ENCODE peak calls at places on chromosomes 12 and 14, in five cellular contexts. One of them, this sample, is unnamed.

GRCh38 chr12:96195845-96196451 is 1.8 kb downstream of the ELK3 start:
- DNase-seq in right cardiac atrium: peak
- DNase-seq in GM06990: no peak
- DNase-seq in CD4-positive, CD25-positive, alpha-beta regulatory T cell: peak
- DNase-seq in Panc1: no peak
- DNase-seq in this sample: no peak

GRCh38 chr12:125451408-125451807 is 386.2 kb downstream of the AACS start:
- DNase-seq in right cardiac atrium: no peak
- DNase-seq in CD4-positive, CD25-positive, alpha-beta regulatory T cell: no peak
- DNase-seq in GM06990: no peak
- DNase-seq in Panc1: no peak
- DNase-seq in this sample: no peak

GRCh38 chr12:69993433-69993832 is 168.4 kb downstream of the MYRFL start:
- DNase-seq in Panc1: no peak
- DNase-seq in right cardiac atrium: no peak
- DNase-seq in GM06990: no peak
- DNase-seq in CD4-positive, CD25-positive, alpha-beta regulatory T cell: no peak
- DNase-seq in this sample: no peak

GRCh38 chr14:76784881-76785280 is 23.6 kb downstream of the VASH1 start:
- DNase-seq in right cardiac atrium: peak
- DNase-seq in CD4-positive, CD25-positive, alpha-beta regulatory T cell: peak
- DNase-seq in Panc1: no peak
- DNase-seq in GM06990: no peak
- DNase-seq in this sample: peak

GRCh38 chr14:94355191-94355794 is 32.2 kb upstream of the SERPINA6 start:
- DNase-seq in Panc1: no peak
- DNase-seq in CD4-positive, CD25-positive, alpha-beta regulatory T cell: no peak
- DNase-seq in GM06990: peak
- DNase-seq in right cardiac atrium: peak
- DNase-seq in this sample: peak

GRCh38 chr14:85197976-85198375 is 332.0 kb upstream of the FLRT2 start:
- DNase-seq in right cardiac atrium: no peak
- DNase-seq in CD4-positive, CD25-positive, alpha-beta regulatory T cell: no peak
- DNase-seq in GM06990: no peak
- DNase-seq in Panc1: no peak
- DNase-seq in this sample: no peak

GRCh38 chr12:64009321-64010068 is 165.0 kb downstream of the SRGAP1 start:
- DNase-seq in CD4-positive, CD25-positive, alpha-beta regulatory T cell: no peak
- DNase-seq in GM06990: no peak
- DNase-seq in right cardiac atrium: no peak
- DNase-seq in Panc1: no peak
- DNase-seq in this sample: no peak

GRCh38 chr14:95143813-95144620 is 13.3 kb downstream of the DICER1 start:
- DNase-seq in Panc1: no peak
- DNase-seq in CD4-positive, CD25-positive, alpha-beta regulatory T cell: no peak
- DNase-seq in GM06990: no peak
- DNase-seq in right cardiac atrium: no peak
- DNase-seq in this sample: no peak

GRCh38 chr12:19978193-19978592 is 390.1 kb upstream of the PDE3A start:
- DNase-seq in Panc1: no peak
- DNase-seq in CD4-positive, CD25-positive, alpha-beta regulatory T cell: no peak
- DNase-seq in right cardiac atrium: no peak
- DNase-seq in GM06990: no peak
- DNase-seq in this sample: no peak

GRCh38 chr12:52132754-52133161 is 53.3 kb downstream of the SMIM41 start:
- DNase-seq in right cardiac atrium: no peak
- DNase-seq in GM06990: no peak
- DNase-seq in CD4-positive, CD25-positive, alpha-beta regulatory T cell: no peak
- DNase-seq in Panc1: no peak
- DNase-seq in this sample: no peak

GRCh38 chr14:80003138-80003537 is 208.2 kb downstream of the DIO2 start:
- DNase-seq in right cardiac atrium: no peak
- DNase-seq in CD4-positive, CD25-positive, alpha-beta regulatory T cell: no peak
- DNase-seq in GM06990: no peak
- DNase-seq in Panc1: peak
- DNase-seq in this sample: no peak

GRCh38 chr14:101004954-101005353 is 101.4 kb upstream of the RTL1 start:
- DNase-seq in Panc1: no peak
- DNase-seq in GM06990: no peak
- DNase-seq in CD4-positive, CD25-positive, alpha-beta regulatory T cell: no peak
- DNase-seq in right cardiac atrium: no peak
- DNase-seq in this sample: no peak

GRCh38 chr14:58082491-58083098 is 69.4 kb downstream of the ARMH4 start:
- DNase-seq in CD4-positive, CD25-positive, alpha-beta regulatory T cell: no peak
- DNase-seq in right cardiac atrium: no peak
- DNase-seq in GM06990: no peak
- DNase-seq in Panc1: no peak
- DNase-seq in this sample: no peak

GRCh38 chr12:64036414-64036813 is 185.7 kb downstream of the KICS2 start:
- DNase-seq in right cardiac atrium: no peak
- DNase-seq in Panc1: no peak
- DNase-seq in GM06990: no peak
- DNase-seq in CD4-positive, CD25-positive, alpha-beta regulatory T cell: no peak
- DNase-seq in this sample: no peak

GRCh38 chr12:123847876-123848275 is 85.8 kb downstream of the DNAH10 start:
- DNase-seq in Panc1: no peak
- DNase-seq in right cardiac atrium: no peak
- DNase-seq in CD4-positive, CD25-positive, alpha-beta regulatory T cell: no peak
- DNase-seq in GM06990: no peak
- DNase-seq in this sample: no peak

GRCh38 chr14:99575043-99576023 is 28.7 kb downstream of the CCDC85C start:
- DNase-seq in GM06990: no peak
- DNase-seq in Panc1: no peak
- DNase-seq in CD4-positive, CD25-positive, alpha-beta regulatory T cell: no peak
- DNase-seq in right cardiac atrium: peak
- DNase-seq in this sample: peak

GRCh38 chr12:70176290-70176689 is 66.9 kb upstream of the CNOT2 start:
- DNase-seq in GM06990: no peak
- DNase-seq in Panc1: no peak
- DNase-seq in CD4-positive, CD25-positive, alpha-beta regulatory T cell: no peak
- DNase-seq in right cardiac atrium: no peak
- DNase-seq in this sample: no peak

GRCh38 chr12:100995201-100995600 is 200.6 kb downstream of the ANO4 start:
- DNase-seq in CD4-positive, CD25-positive, alpha-beta regulatory T cell: no peak
- DNase-seq in GM06990: peak
- DNase-seq in right cardiac atrium: no peak
- DNase-seq in Panc1: no peak
- DNase-seq in this sample: no peak

GRCh38 chr14:77041837-77042557 is 13.5 kb upstream of the IRF2BPL start:
- DNase-seq in right cardiac atrium: no peak
- DNase-seq in CD4-positive, CD25-positive, alpha-beta regulatory T cell: no peak
- DNase-seq in Panc1: no peak
- DNase-seq in GM06990: no peak
- DNase-seq in this sample: no peak

GRCh38 chr12:124506832-124507153 is 60.6 kb downstream of the NCOR2 start:
- DNase-seq in Panc1: no peak
- DNase-seq in CD4-positive, CD25-positive, alpha-beta regulatory T cell: no peak
- DNase-seq in GM06990: no peak
- DNase-seq in right cardiac atrium: no peak
- DNase-seq in this sample: no peak

GRCh38 chr14:101020971-101021370 is 117.4 kb upstream of the RTL1 start:
- DNase-seq in right cardiac atrium: no peak
- DNase-seq in Panc1: no peak
- DNase-seq in GM06990: no peak
- DNase-seq in CD4-positive, CD25-positive, alpha-beta regulatory T cell: no peak
- DNase-seq in this sample: peak

GRCh38 chr12:75892779-75893408 is 138.7 kb downstream of the PHLDA1 start:
- DNase-seq in CD4-positive, CD25-positive, alpha-beta regulatory T cell: no peak
- DNase-seq in right cardiac atrium: no peak
- DNase-seq in Panc1: no peak
- DNase-seq in GM06990: no peak
- DNase-seq in this sample: no peak

GRCh38 chr12:65739606-65740005 is 84.7 kb upstream of the HMGA2 start:
- DNase-seq in GM06990: no peak
- DNase-seq in CD4-positive, CD25-positive, alpha-beta regulatory T cell: no peak
- DNase-seq in right cardiac atrium: no peak
- DNase-seq in Panc1: no peak
- DNase-seq in this sample: no peak

GRCh38 chr12:65742481-65742971 is 81.8 kb upstream of the HMGA2 start:
- DNase-seq in Panc1: no peak
- DNase-seq in CD4-positive, CD25-positive, alpha-beta regulatory T cell: no peak
- DNase-seq in GM06990: no peak
- DNase-seq in right cardiac atrium: peak
- DNase-seq in this sample: no peak

GRCh38 chr12:65740873-65741600 is 83.2 kb upstream of the HMGA2 start:
- DNase-seq in GM06990: peak
- DNase-seq in Panc1: peak
- DNase-seq in right cardiac atrium: peak
- DNase-seq in CD4-positive, CD25-positive, alpha-beta regulatory T cell: no peak
- DNase-seq in this sample: peak

GRCh38 chr12:65741662-65742480 is 82.4 kb upstream of the HMGA2 start:
- DNase-seq in right cardiac atrium: peak
- DNase-seq in GM06990: peak
- DNase-seq in CD4-positive, CD25-positive, alpha-beta regulatory T cell: no peak
- DNase-seq in Panc1: no peak
- DNase-seq in this sample: no peak

DNA sequence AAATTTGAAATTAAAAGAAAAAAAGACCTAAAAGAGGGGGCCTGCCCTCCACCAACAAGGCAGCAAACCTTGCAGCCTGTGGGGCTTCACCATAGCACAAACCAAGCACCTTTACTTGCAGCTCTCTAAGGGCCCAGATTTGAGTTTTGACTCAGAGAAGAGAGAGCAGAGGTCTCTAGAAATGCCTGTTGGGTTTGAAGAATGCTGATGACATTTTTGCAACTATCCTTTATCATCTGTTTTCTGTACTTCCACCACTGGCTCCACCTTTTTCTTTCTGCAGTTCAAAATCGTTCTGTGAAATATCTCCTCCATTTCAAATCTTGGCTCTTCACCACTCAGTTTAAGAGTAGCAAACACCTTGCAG is 83.8 kb upstream of the HMGA2 start:
- DNase-seq in right cardiac atrium: no peak
- DNase-seq in GM06990: no peak
- DNase-seq in Panc1: peak
- DNase-seq in CD4-positive, CD25-positive, alpha-beta regulatory T cell: no peak
- DNase-seq in this sample: no peak
- H3K4me3 ChIP-seq in right cardiac atrium: no peak
- H3K4me3 ChIP-seq in GM06990: no peak
- H3K4me3 ChIP-seq in Panc1: peak
- H3K4me3 ChIP-seq in CD4-positive, CD25-positive, alpha-beta regulatory T cell: no peak
- H3K4me3 ChIP-seq in this sample: no peak

DNA sequence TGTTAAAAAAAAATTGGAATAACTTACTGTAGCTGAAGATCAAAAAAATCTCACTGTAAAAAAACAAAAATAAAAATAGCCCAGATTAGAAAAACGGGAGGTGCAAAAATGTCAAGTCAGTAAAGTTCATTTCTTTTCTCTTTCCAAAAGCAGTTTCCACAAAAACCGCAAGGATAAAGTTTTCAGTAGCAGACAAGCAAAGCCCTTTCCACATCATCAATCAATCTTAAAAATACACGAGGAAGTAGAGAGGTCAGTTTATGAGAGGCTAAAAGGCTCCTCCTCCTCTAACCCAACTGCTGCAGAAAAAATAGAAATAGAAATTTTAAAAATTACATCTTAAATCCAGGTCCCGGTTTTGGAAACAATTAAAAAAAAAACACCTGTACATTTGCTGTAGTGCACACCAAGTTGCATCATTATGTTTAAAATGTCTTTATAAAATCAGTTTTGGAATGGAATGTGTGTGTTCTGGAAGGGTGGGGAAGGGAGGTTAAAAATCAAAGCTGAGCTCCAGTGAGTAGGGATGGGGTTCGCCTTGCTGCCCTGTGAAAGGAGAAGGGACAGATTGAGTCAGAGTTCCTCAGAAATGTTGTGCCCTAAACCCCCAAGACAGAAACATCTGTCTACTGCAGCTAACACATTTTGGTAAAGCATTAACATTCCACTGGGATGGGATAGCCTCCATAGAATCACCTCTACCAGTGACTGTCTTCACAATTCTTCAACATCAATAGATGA is 5.8 kb downstream of the HNRNPC start:
- DNase-seq in GM06990: no peak
- DNase-seq in Panc1: no peak
- DNase-seq in right cardiac atrium: no peak
- DNase-seq in CD4-positive, CD25-positive, alpha-beta regulatory T cell: no peak
- DNase-seq in this sample: no peak
- H3K4me3 ChIP-seq in GM06990: peak
- H3K4me3 ChIP-seq in Panc1: peak
- H3K4me3 ChIP-seq in right cardiac atrium: no peak
- H3K4me3 ChIP-seq in CD4-positive, CD25-positive, alpha-beta regulatory T cell: peak
- H3K4me3 ChIP-seq in this sample: no peak

DNA sequence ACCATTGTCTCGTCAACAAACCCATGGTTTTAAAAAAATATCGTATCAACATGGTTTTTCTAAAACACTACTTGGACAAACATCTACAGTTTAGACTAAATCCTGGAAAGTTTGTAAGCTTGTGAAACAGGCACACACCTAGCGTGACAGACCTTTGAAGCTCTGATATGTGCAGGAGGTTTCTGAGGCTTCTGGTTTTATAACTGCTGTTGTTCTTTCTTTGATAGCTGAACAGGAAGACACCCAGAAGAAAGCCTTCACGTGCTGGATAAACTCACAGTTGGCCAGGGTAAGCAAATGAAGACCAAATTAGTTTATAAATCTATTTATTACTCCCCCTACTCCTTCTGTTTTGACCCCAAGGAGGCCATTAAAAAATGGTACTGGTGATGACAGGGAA is 87.6 kb downstream of the SYNE2 start:
- DNase-seq in right cardiac atrium: no peak
- DNase-seq in GM06990: no peak
- DNase-seq in CD4-positive, CD25-positive, alpha-beta regulatory T cell: no peak
- DNase-seq in Panc1: no peak
- DNase-seq in this sample: no peak
- H3K4me3 ChIP-seq in right cardiac atrium: no peak
- H3K4me3 ChIP-seq in GM06990: no peak
- H3K4me3 ChIP-seq in CD4-positive, CD25-positive, alpha-beta regulatory T cell: peak
- H3K4me3 ChIP-seq in Panc1: no peak
- H3K4me3 ChIP-seq in this sample: no peak

DNA sequence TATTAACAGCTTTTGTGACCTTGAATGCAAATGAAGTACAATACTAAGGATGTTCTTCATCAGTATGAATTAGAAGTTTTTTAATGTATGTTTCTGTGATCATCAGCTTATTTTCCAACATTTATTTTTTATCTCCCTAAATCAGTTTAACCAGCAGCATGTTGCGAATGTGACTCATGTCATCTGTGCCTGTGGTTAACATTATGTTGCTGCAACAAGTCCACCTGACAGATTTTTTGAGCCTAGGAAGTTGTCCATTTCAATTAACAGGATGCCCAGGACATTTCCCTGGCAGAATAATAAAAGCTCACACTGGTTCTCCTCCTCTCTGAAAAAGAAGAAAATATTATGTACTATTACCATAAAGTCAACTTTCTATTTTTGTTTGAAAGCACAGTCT is 155.5 kb downstream of the SYT1 start:
- DNase-seq in CD4-positive, CD25-positive, alpha-beta regulatory T cell: no peak
- DNase-seq in GM06990: no peak
- DNase-seq in right cardiac atrium: no peak
- DNase-seq in Panc1: no peak
- DNase-seq in this sample: no peak
- H3K4me3 ChIP-seq in CD4-positive, CD25-positive, alpha-beta regulatory T cell: no peak
- H3K4me3 ChIP-seq in GM06990: no peak
- H3K4me3 ChIP-seq in right cardiac atrium: no peak
- H3K4me3 ChIP-seq in Panc1: no peak
- H3K4me3 ChIP-seq in this sample: no peak

GRCh38 chr14:53962954-53963490 is 6.4 kb upstream of the BMP4 start:
- DNase-seq in Panc1: no peak
- DNase-seq in CD4-positive, CD25-positive, alpha-beta regulatory T cell: no peak
- DNase-seq in right cardiac atrium: no peak
- DNase-seq in GM06990: no peak
- DNase-seq in this sample: no peak
- H3K4me3 ChIP-seq in Panc1: no peak
- H3K4me3 ChIP-seq in CD4-positive, CD25-positive, alpha-beta regulatory T cell: no peak
- H3K4me3 ChIP-seq in right cardiac atrium: no peak
- H3K4me3 ChIP-seq in GM06990: no peak
- H3K4me3 ChIP-seq in this sample: peak

This sample was measured in left lung.